ENCODE peak calls at places on chromosomes 13 and 19, in nine cellular contexts. P, Z, D, Q, M, K, F, A and C are unnamed samples. For H3K4me1, the result is how much of the 10 kb centered on the place peaks cover.

GRCh38 chr13:108947551-108948030 is 318.2 kb downstream of the MYO16 start:
- DNase-seq in P (no peak), D (no peak), Z (peak), Q (no peak), M (no peak), K (peak), F (peak), A (no peak), C (no peak)

GRCh38 chr13:51397262-51397933 is 55.4 kb downstream of the INTS6 start:
- DNase-seq in P (peak), F (peak), M (no peak), Z (no peak), Q (peak), K (peak), D (peak), A (no peak), C (peak)

GRCh38 chr19:13507053-13507611 is 853 bp upstream of the CACNA1A start:
- DNase-seq in A (no peak), Q (no peak), K (peak), P (no peak), Z (no peak), F (no peak), M (no peak), D (peak), C (no peak)

GRCh38 chr19:49911381-49912145 is 14.9 kb upstream of the IL4I1 start:
- DNase-seq in F (peak), Z (no peak), M (no peak), K (no peak), P (no peak), Q (no peak), D (no peak), A (no peak), C (no peak)

GRCh38 chr13:111639196-111639705 is 318.8 kb downstream of the TEX29 start:
- DNase-seq in D (peak), F (no peak), Z (no peak), A (no peak), K (no peak), Q (no peak), P (no peak), M (no peak), C (no peak)

GRCh38 chr19:23415561-23416191 is 20.4 kb upstream of the ZNF91 start:
- DNase-seq in Z (no peak), F (peak), D (peak), Q (peak), K (peak), P (no peak), A (peak), M (no peak), C (no peak)

GRCh38 chr19:39355253-39355652 is 13.0 kb downstream of the SAMD4B start:
- DNase-seq in K (no peak), M (no peak), F (no peak), P (no peak), A (no peak), Z (no peak), D (no peak), Q (no peak), C (no peak)

GRCh38 chr13:111210488-111210887 is 95.4 kb downstream of the ARHGEF7 start:
- DNase-seq in A (no peak), M (no peak), F (peak), K (peak), D (no peak), Q (peak), P (peak), Z (no peak), C (peak)

GRCh38 chr19:10294368-10294697 is 4.6 kb downstream of the ICAM5 start:
- DNase-seq in F (no peak), P (no peak), K (no peak), A (no peak), Q (no peak), Z (no peak), M (no peak), D (peak), C (no peak)

GRCh38 chr13:48769107-48769704 is 115.5 kb downstream of the CYSLTR2 start:
- DNase-seq in M (peak), Q (no peak), P (peak), F (peak), A (peak), Z (peak), D (peak), K (peak), C (peak)

GRCh38 chr19:42284641-42285341 is 15.7 kb downstream of the CIC start:
- DNase-seq in K (no peak), M (no peak), D (peak), F (no peak), Z (peak), P (peak), Q (peak), A (no peak), C (no peak)

GRCh38 chr13:60990032-60990733 is 425.5 kb downstream of the PCDH20 start:
- DNase-seq in Z (no peak), P (no peak), D (peak), A (peak), K (no peak), F (no peak), Q (no peak), M (no peak), C (no peak)

GRCh38 chr13:91162180-91162579 is 185.3 kb upstream of the MIR17HG start:
- DNase-seq in Z (no peak), Q (no peak), M (no peak), P (no peak), A (no peak), F (no peak), D (peak), K (no peak), C (no peak)

GRCh38 chr19:3184847-3185481 is 766 bp upstream of the NCLN start:
- DNase-seq in Z (no peak), M (no peak), K (no peak), P (no peak), D (no peak), A (no peak), F (peak), Q (peak), C (peak)

GRCh38 chr19:15471639-15472101 is 7.3 kb upstream of the RASAL3 start:
- DNase-seq in P (no peak), Q (no peak), F (peak), A (no peak), M (no peak), K (no peak), D (peak), Z (no peak), C (no peak)

GRCh38 chr19:15218501-15218900 is 13.7 kb downstream of the EPHX3 start:
- DNase-seq in D (no peak), Q (no peak), A (no peak), Z (no peak), M (no peak), K (no peak), F (no peak), P (no peak), C (no peak)

GRCh38 chr13:94154362-94154761 is 325.1 kb downstream of the DCT start:
- DNase-seq in D (peak), M (no peak), A (no peak), P (peak), Z (no peak), F (peak), K (peak), Q (peak), C (no peak)

GRCh38 chr19:46134527-46134926 is 10.0 kb upstream of the IGFL3 start:
- DNase-seq in M (no peak), K (peak), A (no peak), F (no peak), P (no peak), Z (no peak), D (no peak), Q (no peak), C (no peak)

GRCh38 chr13:39335721-39336120 is 267.3 kb downstream of the LHFPL6 start:
- DNase-seq in Q (no peak), F (no peak), M (no peak), A (no peak), Z (no peak), K (no peak), P (no peak), D (no peak), C (no peak)

GRCh38 chr13:112674412-112675383 is 15.1 kb upstream of the ATP11A start:
- DNase-seq in P (no peak), A (no peak), K (no peak), Q (no peak), F (no peak), D (peak), M (no peak), Z (no peak), C (no peak)

GRCh38 chr19:17794731-17795494 is at the start of gene B3GNT3:
- DNase-seq in K (no peak), Z (no peak), P (no peak), M (no peak), D (peak), Q (no peak), A (no peak), F (peak), C (no peak)

DNA sequence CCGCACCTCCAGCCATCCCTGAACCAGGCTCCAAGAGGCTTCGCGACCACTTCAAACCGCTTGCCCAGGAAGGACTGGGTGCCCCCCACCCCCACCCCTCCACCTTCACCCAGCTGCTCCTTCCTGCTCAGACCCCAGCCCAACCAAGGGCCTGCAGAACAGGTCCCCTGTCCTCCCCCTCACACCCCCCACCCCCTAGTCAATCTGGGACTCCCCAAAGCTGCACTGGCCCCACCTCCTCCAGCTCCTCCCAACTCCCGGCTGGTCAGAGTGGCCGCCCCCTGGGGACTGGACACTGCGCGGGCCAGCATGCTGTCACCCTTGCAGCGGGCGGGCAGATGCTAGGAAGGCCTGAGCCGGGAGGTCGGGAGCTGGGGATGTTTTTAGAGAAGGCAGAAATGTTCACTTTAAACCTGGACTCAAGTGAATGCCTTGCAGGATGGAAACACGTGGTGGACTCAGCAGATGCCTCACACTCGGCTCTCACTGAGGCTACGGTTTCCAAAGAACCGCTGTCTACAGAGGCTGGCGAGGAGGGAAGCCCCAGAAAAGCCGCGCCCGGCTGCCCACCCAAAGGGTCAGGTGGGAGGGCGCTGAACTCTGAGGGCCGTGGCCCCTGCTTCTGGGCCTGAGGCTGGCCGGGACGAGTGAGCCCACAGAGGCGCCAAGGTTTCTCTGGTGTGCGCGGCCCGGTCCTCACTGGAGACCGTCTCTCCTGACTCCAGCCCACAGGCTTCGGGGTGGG is 8.0 kb downstream of the RPL36 start:
- DNase-seq in M (no peak), D (peak), A (no peak), Q (no peak), P (no peak), F (no peak), K (no peak), Z (no peak), C (no peak)
- H3K27ac ChIP-seq in M (no peak), D (peak), A (no peak), Q (no peak), P (no peak), F (no peak), K (no peak), Z (no peak), C (no peak)

GRCh38 chr19:43786665-43787064 is 5.9 kb upstream of the KCNN4 start:
- DNase-seq in F (no peak), Z (no peak), D (no peak), P (no peak), Q (no peak), A (no peak), K (no peak), M (no peak), C (no peak)
- H3K4me1 ChIP-seq in F (under half), Z (under half), D (under half), P (under half), Q (under half), A (under half), K (under half), M (under half), C (under half)

DNA sequence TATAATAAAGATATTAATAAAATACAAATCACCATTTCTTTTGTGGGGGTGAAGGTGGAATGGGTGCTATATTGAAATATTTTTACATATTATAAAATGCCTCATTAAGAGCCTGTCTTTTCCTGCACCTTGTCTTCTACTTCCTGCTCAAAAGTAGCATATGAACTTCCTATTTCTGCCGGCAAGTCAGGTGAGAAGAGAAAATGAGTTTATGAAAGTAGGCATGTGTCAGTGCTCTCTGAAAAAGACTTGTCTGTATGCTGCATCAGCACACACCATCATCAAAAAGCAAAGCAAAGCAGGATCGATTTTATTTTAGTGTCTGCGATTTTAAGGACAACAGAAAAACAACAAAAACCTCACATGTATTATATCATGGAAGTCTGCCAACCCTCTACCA is 114.2 kb downstream of the RAP2A start:
- DNase-seq in Z (no peak), K (no peak), D (no peak), A (no peak), F (no peak), Q (no peak), M (no peak), P (no peak), C (no peak)
- H3K27ac ChIP-seq in Z (no peak), K (no peak), D (no peak), A (no peak), F (no peak), Q (no peak), M (no peak), P (no peak), C (no peak)

DNA sequence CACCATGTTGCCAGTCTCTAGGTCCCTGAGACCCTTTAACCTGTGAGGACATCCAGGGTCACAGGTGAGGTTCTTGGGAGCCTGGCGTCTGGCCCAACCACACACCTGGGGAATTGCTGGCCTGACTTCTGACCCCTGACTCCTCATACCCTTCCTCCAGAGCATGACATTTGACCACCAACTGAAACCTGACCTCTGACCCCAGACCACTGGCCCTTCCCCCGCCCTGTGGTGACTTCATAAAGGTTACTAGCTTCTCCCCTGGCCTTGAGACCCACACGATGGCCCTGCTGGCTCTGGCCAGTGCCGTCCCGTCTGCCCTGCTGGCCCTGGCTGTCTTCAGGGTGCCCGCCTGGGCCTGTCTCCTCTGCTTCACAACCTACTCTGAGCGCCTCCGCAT is at the start of gene SPACA6:
- DNase-seq in M (no peak), A (no peak), D (no peak), F (no peak), Z (no peak), K (no peak), P (no peak), Q (no peak), C (no peak)
- H3K4me1 ChIP-seq in M (under half), A (under half), D (under half), F (under half), Z (under half), K (under half), P (under half), Q (under half), C (under half)

GRCh38 chr19:37813340-37813739 is 34.0 kb upstream of the ZNF573 start:
- DNase-seq in M (no peak), D (peak), Z (no peak), K (no peak), A (no peak), Q (no peak), F (no peak), P (no peak), C (no peak)

DNA sequence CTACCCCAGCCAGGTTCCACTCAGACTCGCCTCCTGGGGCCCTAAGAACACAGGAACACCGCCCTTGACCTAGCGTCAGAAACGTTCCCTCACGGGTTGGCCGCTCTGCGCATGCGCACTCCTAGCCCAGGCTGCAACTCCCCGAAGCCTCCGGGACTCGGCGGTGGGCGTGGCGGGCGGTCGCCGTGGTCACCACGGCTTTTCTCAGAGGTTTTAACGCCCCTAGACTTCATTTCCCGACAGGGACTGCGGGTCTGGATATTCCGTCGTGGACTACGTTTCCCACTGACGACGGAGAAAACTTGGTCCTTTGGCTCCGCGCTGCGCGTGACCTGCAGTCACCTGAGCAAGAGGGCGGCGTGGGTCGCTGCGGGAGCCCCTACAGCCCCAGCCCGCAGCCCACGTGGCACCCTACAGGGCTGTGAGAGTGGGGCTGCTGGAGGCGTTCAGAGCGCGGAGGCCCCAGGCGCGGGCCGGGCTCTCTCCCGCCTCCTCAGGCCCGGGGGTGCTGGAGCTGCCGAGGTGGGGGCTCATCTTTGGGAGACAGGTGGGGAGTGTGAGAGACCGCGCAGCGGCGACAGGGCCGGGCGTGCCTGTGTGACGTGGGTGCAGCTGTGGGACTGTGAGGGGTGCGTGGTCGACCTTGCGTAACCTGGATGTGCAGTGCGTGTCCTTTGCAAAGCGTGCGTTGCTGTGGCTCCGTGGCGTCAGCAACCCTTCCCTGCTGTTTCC is 38.0 kb upstream of the ZNF573 start:
- DNase-seq in K (peak), P (peak), M (no peak), A (peak), Z (peak), Q (peak), D (peak), F (peak), C (no peak)
- H3K27ac ChIP-seq in K (no peak), P (no peak), M (no peak), A (no peak), Z (peak), Q (no peak), D (no peak), F (no peak), C (no peak)

GRCh38 chr13:45004096-45004495 is 14.8 kb downstream of the GPALPP1 start:
- DNase-seq in P (no peak), F (no peak), Z (no peak), K (no peak), M (no peak), Q (no peak), A (no peak), D (no peak), C (no peak)

GRCh38 chr13:45003417-45003816 is 14.1 kb downstream of the GPALPP1 start:
- DNase-seq in M (no peak), P (no peak), D (no peak), Z (no peak), A (no peak), Q (no peak), K (no peak), F (no peak), C (no peak)

GRCh38 chr13:45011198-45011597 is 21.9 kb downstream of the GPALPP1 start:
- DNase-seq in A (no peak), K (no peak), D (no peak), Z (no peak), M (no peak), P (no peak), Q (no peak), F (no peak), C (no peak)

GRCh38 chr13:45007225-45007624 is 17.9 kb downstream of the GPALPP1 start:
- DNase-seq in D (no peak), F (no peak), M (no peak), Q (no peak), Z (no peak), P (no peak), K (no peak), A (no peak), C (no peak)

GRCh38 chr13:45007823-45008222 is 18.5 kb downstream of the GPALPP1 start:
- DNase-seq in P (no peak), D (no peak), Z (no peak), F (no peak), A (no peak), M (no peak), K (no peak), Q (no peak), C (no peak)
- H3K4me1 ChIP-seq in P (under half), D (under half), Z (under half), F (under half), A (under half), M (under half), K (under half), Q (under half), C (under half)

DNA sequence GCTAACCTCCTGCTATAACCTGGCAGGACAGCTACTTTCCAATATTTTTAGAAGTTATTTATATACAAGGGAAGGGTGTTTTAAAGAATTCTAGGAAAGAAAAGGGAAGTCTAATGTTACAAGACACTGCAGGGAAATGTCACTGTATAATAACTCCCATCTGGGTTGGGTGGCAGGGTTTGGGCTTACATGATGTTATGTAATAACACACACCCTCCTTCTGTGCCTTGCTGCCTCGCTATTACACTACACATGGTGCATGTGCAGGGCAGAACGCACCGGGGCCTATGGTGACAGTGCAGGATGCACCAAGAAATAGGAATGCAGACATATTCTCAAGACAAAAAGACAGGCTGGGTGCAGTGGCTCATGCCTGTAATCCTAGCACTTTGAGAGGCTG is 19.8 kb downstream of the TPT1 start:
- DNase-seq in M (no peak), Q (no peak), F (peak), A (no peak), D (no peak), P (no peak), Z (no peak), K (no peak), C (no peak)
- H3K27ac ChIP-seq in M (no peak), Q (no peak), F (peak), A (no peak), D (no peak), P (peak), Z (no peak), K (no peak), C (no peak)

GRCh38 chr13:33232883-33233282 is 52.7 kb downstream of the STARD13 start:
- DNase-seq in P (no peak), A (no peak), D (no peak), Q (no peak), K (no peak), F (no peak), Z (no peak), M (no peak), C (no peak)
- H3K4me1 ChIP-seq in P (under half), A (under half), D (under half), Q (under half), K (half or more), F (under half), Z (under half), M (under half), C (half or more)